ENCODE peak calls at places on chromosomes 6 and 20, in four cellular contexts. One of them, this sample, is unnamed.

GRCh38 chr6:125232466-125232865 is 69.3 kb downstream of the HDDC2 start:
- DNase-seq in right lobe of liver: no peak
- DNase-seq in IMR-90: peak
- DNase-seq in cardiac muscle cell: no peak
- DNase-seq in this sample: no peak

GRCh38 chr20:53337419-53338101 is 256.1 kb downstream of the ZNF217 start:
- DNase-seq in IMR-90: no peak
- DNase-seq in cardiac muscle cell: no peak
- DNase-seq in right lobe of liver: no peak
- DNase-seq in this sample: no peak

GRCh38 chr20:45283529-45284065 is 23.0 kb upstream of the RBPJL start:
- DNase-seq in right lobe of liver: no peak
- DNase-seq in cardiac muscle cell: no peak
- DNase-seq in IMR-90: no peak
- DNase-seq in this sample: no peak

GRCh38 chr6:37171141-37171969 is 1.4 kb downstream of the PIM1 start:
- DNase-seq in IMR-90: peak
- DNase-seq in cardiac muscle cell: peak
- DNase-seq in right lobe of liver: peak
- DNase-seq in this sample: peak

GRCh38 chr20:9838378-9839295 is at the start of gene PAK5:
- DNase-seq in right lobe of liver: no peak
- DNase-seq in IMR-90: peak
- DNase-seq in cardiac muscle cell: peak
- DNase-seq in this sample: peak

GRCh38 chr20:47274449-47275108 is 81.9 kb downstream of the ZMYND8 start:
- DNase-seq in cardiac muscle cell: no peak
- DNase-seq in IMR-90: peak
- DNase-seq in right lobe of liver: no peak
- DNase-seq in this sample: no peak

GRCh38 chr6:136059308-136059707 is 190.8 kb downstream of the MTFR2 start:
- DNase-seq in right lobe of liver: no peak
- DNase-seq in IMR-90: no peak
- DNase-seq in cardiac muscle cell: no peak
- DNase-seq in this sample: no peak

GRCh38 chr6:6851059-6851658 is 256.6 kb upstream of the RREB1 start:
- DNase-seq in right lobe of liver: peak
- DNase-seq in cardiac muscle cell: no peak
- DNase-seq in IMR-90: peak
- DNase-seq in this sample: no peak

GRCh38 chr6:71250050-71250689 is 38.4 kb upstream of the OGFRL1 start:
- DNase-seq in right lobe of liver: no peak
- DNase-seq in IMR-90: peak
- DNase-seq in cardiac muscle cell: no peak
- DNase-seq in this sample: no peak

GRCh38 chr6:37372116-37372515 is 18.3 kb downstream of the RNF8 start:
- DNase-seq in right lobe of liver: no peak
- DNase-seq in cardiac muscle cell: no peak
- DNase-seq in IMR-90: peak
- DNase-seq in this sample: no peak

GRCh38 chr20:18056174-18057105 is 1.3 kb downstream of the OVOL2 start:
- DNase-seq in right lobe of liver: peak
- DNase-seq in cardiac muscle cell: peak
- DNase-seq in IMR-90: no peak
- DNase-seq in this sample: peak

GRCh38 chr6:70599187-70599586 is 32.5 kb downstream of the SDHAF4 start:
- DNase-seq in cardiac muscle cell: no peak
- DNase-seq in IMR-90: no peak
- DNase-seq in right lobe of liver: no peak
- DNase-seq in this sample: no peak

GRCh38 chr6:45949256-45949655 is 66.4 kb downstream of the CLIC5 start:
- DNase-seq in cardiac muscle cell: no peak
- DNase-seq in right lobe of liver: no peak
- DNase-seq in IMR-90: no peak
- DNase-seq in this sample: no peak

GRCh38 chr6:146133866-146134265 is 105.0 kb downstream of the GRM1 start:
- DNase-seq in right lobe of liver: no peak
- DNase-seq in IMR-90: no peak
- DNase-seq in cardiac muscle cell: no peak
- DNase-seq in this sample: no peak

GRCh38 chr6:146135167-146135566 is 106.3 kb downstream of the GRM1 start:
- DNase-seq in cardiac muscle cell: no peak
- DNase-seq in right lobe of liver: no peak
- DNase-seq in IMR-90: no peak
- DNase-seq in this sample: no peak
- H3K4me3 ChIP-seq in cardiac muscle cell: no peak
- H3K4me3 ChIP-seq in right lobe of liver: no peak
- H3K4me3 ChIP-seq in IMR-90: no peak
- H3K4me3 ChIP-seq in this sample: no peak

GRCh38 chr6:55495277-55495676 is 83.7 kb downstream of the HMGCLL1 start:
- DNase-seq in right lobe of liver: no peak
- DNase-seq in cardiac muscle cell: no peak
- DNase-seq in IMR-90: no peak
- DNase-seq in this sample: no peak
- H3K27ac ChIP-seq in right lobe of liver: no peak
- H3K27ac ChIP-seq in cardiac muscle cell: no peak
- H3K27ac ChIP-seq in IMR-90: no peak
- H3K27ac ChIP-seq in this sample: no peak

DNA sequence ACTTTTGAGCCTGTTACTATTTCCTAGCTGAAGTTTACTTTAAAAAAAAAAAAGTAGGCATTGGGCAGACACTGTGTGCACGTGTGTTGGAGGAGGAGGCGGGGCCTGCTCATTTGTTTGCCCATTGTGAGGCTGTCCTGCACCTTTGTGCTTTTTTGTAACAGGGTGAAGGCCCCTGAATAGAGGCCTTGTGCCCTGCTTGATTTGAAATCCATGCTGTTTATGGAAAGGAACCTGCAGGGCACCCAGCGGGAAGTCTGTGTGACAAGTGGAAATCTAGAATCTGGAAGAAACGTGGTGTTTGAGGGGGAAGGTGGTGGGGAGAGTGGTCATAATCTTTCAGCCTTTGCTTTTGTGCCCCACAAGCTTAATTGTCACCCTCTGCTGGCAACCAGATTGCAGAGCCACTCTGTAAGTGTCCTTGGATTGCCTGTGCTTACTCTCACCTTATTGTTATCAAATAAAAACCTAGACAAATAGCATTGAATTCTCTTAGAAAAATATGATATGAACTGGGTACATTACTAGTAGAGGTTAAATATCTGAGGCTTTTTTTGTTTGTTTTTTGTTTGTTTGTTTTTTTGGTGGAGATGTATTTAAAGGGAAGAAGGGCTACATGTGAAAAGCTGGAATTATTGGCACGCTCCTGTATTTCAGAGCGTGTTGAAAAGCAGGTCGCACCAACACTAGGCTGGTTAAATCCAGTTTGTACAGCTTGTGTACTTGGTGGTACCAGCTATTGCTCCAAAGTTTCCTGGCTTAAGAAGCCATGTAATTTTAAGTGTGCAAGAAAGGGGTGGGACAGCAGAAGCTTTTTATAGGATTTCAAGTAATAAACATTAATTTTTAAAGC is 156.2 kb downstream of the ARID1B start:
- DNase-seq in IMR-90: no peak
- DNase-seq in cardiac muscle cell: peak
- DNase-seq in right lobe of liver: peak
- DNase-seq in this sample: peak
- H3K4me3 ChIP-seq in IMR-90: no peak
- H3K4me3 ChIP-seq in cardiac muscle cell: no peak
- H3K4me3 ChIP-seq in right lobe of liver: no peak
- H3K4me3 ChIP-seq in this sample: no peak

GRCh38 chr6:134049176-134049575 is 3.2 kb downstream of the SLC2A12 start:
- DNase-seq in cardiac muscle cell: no peak
- DNase-seq in IMR-90: no peak
- DNase-seq in right lobe of liver: no peak
- DNase-seq in this sample: no peak
- H3K27ac ChIP-seq in cardiac muscle cell: no peak
- H3K27ac ChIP-seq in IMR-90: no peak
- H3K27ac ChIP-seq in right lobe of liver: peak
- H3K27ac ChIP-seq in this sample: no peak

DNA sequence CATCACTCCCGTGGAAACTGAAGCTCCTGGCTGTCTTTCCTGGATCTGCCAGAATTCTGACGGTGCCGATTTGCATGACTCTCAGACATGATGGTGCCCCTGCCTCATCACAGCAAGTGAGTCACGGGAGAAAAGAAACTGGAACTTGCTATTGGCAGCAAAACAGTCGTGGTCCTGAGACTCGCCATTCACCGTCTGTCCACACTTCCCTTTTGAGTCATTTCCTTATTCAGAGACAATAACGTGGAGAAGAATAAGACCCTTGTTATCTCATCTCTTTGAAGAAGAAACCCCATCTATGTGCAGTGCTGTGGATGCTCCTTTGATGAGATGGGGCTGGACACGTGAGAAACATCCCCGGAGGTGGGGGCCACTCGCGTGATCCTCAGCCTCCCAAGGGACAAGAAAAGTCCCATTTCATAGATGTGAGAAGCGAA is 4.2 kb downstream of the GPR31 start:
- DNase-seq in right lobe of liver: no peak
- DNase-seq in IMR-90: peak
- DNase-seq in cardiac muscle cell: no peak
- DNase-seq in this sample: no peak
- H3K4me3 ChIP-seq in right lobe of liver: no peak
- H3K4me3 ChIP-seq in IMR-90: no peak
- H3K4me3 ChIP-seq in cardiac muscle cell: no peak
- H3K4me3 ChIP-seq in this sample: no peak

GRCh38 chr6:467671-468082 is 76.1 kb downstream of the IRF4 start:
- DNase-seq in IMR-90: no peak
- DNase-seq in cardiac muscle cell: no peak
- DNase-seq in right lobe of liver: no peak
- DNase-seq in this sample: no peak
- H3K27ac ChIP-seq in IMR-90: no peak
- H3K27ac ChIP-seq in cardiac muscle cell: no peak
- H3K27ac ChIP-seq in right lobe of liver: no peak
- H3K27ac ChIP-seq in this sample: no peak